ENCODE peak calls at places on chromosomes 13 and 19, in four cellular contexts. R, Q, U and N are unnamed samples.

GRCh38 chr13:77728265-77728966 is 30.9 kb downstream of the SLAIN1 start:
- DNase-seq in R (no peak), U (no peak), Q (no peak), N (no peak)

GRCh38 chr19:38656171-38656981 is 8.9 kb downstream of the ACTN4 start:
- DNase-seq in R (no peak), U (no peak), Q (peak; percentile 59), N (no peak)

GRCh38 chr13:98839826-98840769 is 87.6 kb upstream of the SLC15A1 start:
- DNase-seq in Q (no peak), R (no peak), U (peak; percentile 76), N (no peak)

GRCh38 chr13:44809152-44809551 is 180.1 kb downstream of the NUFIP1 start:
- DNase-seq in U (no peak), Q (no peak), R (no peak), N (no peak)

GRCh38 chr19:48625891-48626327 is 6.6 kb downstream of the SPHK2 start:
- DNase-seq in U (no peak), R (no peak), Q (no peak), N (no peak)

GRCh38 chr19:30640266-30640965 is 268.2 kb downstream of the ZNF536 start:
- DNase-seq in R (no peak), Q (no peak), U (no peak), N (no peak)

GRCh38 chr19:38845374-38846024 is 4.3 kb downstream of the HNRNPL start:
- DNase-seq in R (no peak), U (no peak), Q (no peak), N (no peak)

GRCh38 chr19:1161716-1162115 is 12.4 kb downstream of the SBNO2 start:
- DNase-seq in Q (no peak), U (no peak), R (no peak), N (no peak)

GRCh38 chr13:110047511-110047910 is 259.4 kb downstream of the COL4A1 start:
- DNase-seq in U (no peak), Q (no peak), R (no peak), N (no peak)

GRCh38 chr19:1239796-1240737 is 1.5 kb upstream of the ATP5F1D start:
- DNase-seq in R (peak; percentile 78), U (peak; percentile 96), Q (peak; percentile 91), N (peak; percentile 96)

GRCh38 chr13:101326710-101327109 is 89.6 kb downstream of the NALCN start:
- DNase-seq in U (no peak), R (no peak), Q (no peak), N (no peak)

GRCh38 chr13:44826586-44827350 is 162.5 kb downstream of the NUFIP1 start:
- DNase-seq in Q (no peak), R (no peak), U (peak; percentile 22), N (no peak)

GRCh38 chr13:50357586-50358118 is 342.4 kb downstream of the KCNRG start:
- DNase-seq in Q (no peak), R (no peak), U (peak; percentile 10), N (no peak)

GRCh38 chr13:56201834-56202233 is 938.9 kb upstream of the PRR20A start:
- DNase-seq in R (no peak), U (no peak), Q (no peak), N (no peak)

GRCh38 chr13:52949744-52950143 is 78.9 kb upstream of the OLFM4 start:
- DNase-seq in Q (no peak), R (no peak), U (no peak), N (no peak)

GRCh38 chr13:110121312-110122083 is 185.5 kb downstream of the COL4A1 start:
- DNase-seq in Q (no peak), R (no peak), U (no peak), N (no peak)

GRCh38 chr13:27393101-27393500 is 31.3 kb upstream of the GTF3A start:
- DNase-seq in R (no peak), Q (no peak), U (no peak), N (no peak)

GRCh38 chr13:77918391-77919261 is at the start of gene EDNRB:
- DNase-seq in Q (no peak), R (no peak), U (peak; percentile 29), N (no peak)

GRCh38 chr19:3895788-3896187 is 15.3 kb downstream of the ATCAY start:
- DNase-seq in Q (no peak), U (no peak), R (no peak), N (no peak)

GRCh38 chr19:3211191-3211590 is 13.3 kb upstream of the CELF5 start:
- DNase-seq in U (no peak), Q (no peak), R (no peak), N (no peak)

GRCh38 chr13:98103942-98104880 is 38.7 kb upstream of the FARP1 start:
- DNase-seq in R (no peak), Q (no peak), U (no peak), N (no peak)

GRCh38 chr19:927044-927706 is 1.3 kb downstream of the ARID3A start:
- DNase-seq in Q (no peak), U (peak; percentile 75), R (no peak), N (peak; percentile 76)

GRCh38 chr13:101749584-101749983 is 297.1 kb downstream of the ITGBL1 start:
- DNase-seq in U (no peak), R (no peak), Q (no peak), N (no peak)

GRCh38 chr13:70080030-70080429 is 27.6 kb upstream of the ATXN8OS start:
- DNase-seq in R (no peak), U (no peak), Q (no peak), N (no peak)

GRCh38 chr19:37953576-37954303 is 46.7 kb downstream of the SIPA1L3 start:
- DNase-seq in U (no peak), R (no peak), Q (no peak), N (no peak)

GRCh38 chr13:51797664-51798488 is 6.1 kb downstream of the DHRS12 start:
- DNase-seq in U (peak; percentile 30), Q (peak; percentile 63), R (no peak), N (no peak)

DNA sequence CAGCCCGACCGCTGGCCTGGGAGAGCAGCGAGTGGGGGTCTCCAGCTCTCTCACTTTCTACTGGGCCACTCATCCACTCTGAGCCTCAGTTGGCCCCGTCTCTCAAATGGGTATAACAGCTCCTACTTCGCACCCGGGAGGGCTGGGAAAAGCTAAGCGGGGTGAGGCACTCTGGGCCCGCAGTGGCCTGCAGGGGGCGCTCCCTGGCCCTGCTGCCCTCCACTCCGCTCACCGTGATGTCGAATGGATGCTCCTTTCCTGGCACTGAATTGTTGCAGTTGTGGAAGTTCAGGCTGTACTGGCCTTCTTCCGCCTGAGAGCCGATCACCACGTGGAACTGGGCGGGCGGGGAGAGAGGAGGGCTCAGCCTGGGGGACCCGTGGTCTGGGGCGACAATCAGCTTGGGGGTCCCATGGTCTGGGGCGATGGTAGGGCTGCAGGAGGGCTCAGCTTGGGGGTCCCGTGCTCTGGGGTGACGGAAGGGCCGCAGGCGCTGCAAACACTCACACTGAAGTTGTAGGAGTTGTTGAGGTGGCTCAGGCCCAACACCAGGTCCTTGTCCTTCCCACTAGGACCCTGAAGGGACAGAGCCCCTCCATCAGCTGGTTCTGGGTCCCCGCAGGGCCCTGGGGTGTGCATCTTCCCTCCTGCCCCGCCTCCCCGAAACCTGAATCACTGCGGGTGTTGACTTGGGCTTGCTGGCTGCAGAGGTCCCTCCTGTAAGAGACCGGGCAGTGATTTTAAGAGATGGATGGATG is 3.9 kb downstream of the GPR108 start:
- DNase-seq in R (no peak), U (no peak), Q (no peak), N (no peak)
- TF ChIP-seq CTCF in R (no peak), U (no peak), Q (peak; percentile 33), N (peak; percentile 52)

DNA sequence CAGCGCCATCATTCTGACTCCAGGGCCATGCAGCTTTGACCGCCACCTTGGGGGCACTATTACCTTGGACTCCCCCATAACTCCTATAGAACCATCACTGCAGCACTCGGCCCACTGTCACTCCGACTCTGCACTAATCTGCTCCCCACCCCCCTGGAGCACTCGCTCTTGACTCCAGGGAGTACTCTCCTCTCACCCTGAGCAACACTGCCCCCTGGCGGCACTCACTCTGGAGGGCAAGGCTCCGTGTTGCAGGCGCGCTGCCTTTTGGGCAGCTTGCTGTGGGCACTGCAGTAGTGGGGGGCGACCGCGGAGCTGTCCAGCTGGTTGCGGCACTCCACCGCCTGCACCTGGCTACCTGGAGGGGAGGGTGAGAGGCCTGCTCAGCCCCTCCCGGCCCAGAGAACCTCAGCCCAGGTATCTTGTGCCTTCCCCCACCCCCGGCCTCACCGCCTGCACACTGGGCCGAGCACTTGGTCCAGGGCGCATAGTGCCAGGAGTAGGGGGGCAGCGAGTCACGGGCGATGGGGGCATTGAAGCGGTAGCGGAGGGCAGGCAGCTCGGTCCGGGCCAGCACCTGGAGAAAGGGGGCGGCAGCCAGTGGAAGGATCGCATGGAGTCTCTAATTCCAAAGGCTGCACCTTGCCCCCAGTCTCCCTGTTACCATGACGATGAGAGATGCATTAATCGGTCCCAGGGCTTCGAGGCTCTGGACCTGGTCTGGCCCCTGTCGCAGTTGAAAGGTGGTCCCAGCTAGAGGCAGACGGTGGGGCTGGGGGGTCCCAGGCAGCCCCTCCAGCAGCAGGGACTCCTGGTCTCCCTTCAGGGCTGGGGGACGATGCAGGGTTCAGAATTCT is 8.9 kb upstream of the MYO1F start:
- DNase-seq in U (peak; percentile 86), Q (peak; percentile 52), R (peak; percentile 29), N (peak; percentile 80)
- TF ChIP-seq CTCF in U (peak; percentile 74), Q (peak; percentile 56), R (no peak), N (peak; percentile 77)

GRCh38 chr13:91946498-91947070 is 548.2 kb downstream of the GPC5 start:
- DNase-seq in U (peak; percentile 15), R (no peak), Q (no peak), N (no peak)
- TF ChIP-seq CTCF in U (peak; percentile 70), R (no peak), Q (no peak), N (peak; percentile 80)

GRCh38 chr13:21344662-21345176 is 114.4 kb downstream of the ZDHHC20 start:
- DNase-seq in R (no peak), Q (peak; percentile 28), U (no peak), N (no peak)

GRCh38 chr13:21348771-21349170 is 110.3 kb downstream of the ZDHHC20 start:
- DNase-seq in R (no peak), U (no peak), Q (no peak), N (no peak)

GRCh38 chr13:21343659-21344058 is 115.4 kb downstream of the ZDHHC20 start:
- DNase-seq in U (no peak), Q (no peak), R (no peak), N (no peak)

GRCh38 chr13:21342699-21343442 is 116.2 kb downstream of the ZDHHC20 start:
- DNase-seq in U (no peak), Q (no peak), R (no peak), N (no peak)

DNA sequence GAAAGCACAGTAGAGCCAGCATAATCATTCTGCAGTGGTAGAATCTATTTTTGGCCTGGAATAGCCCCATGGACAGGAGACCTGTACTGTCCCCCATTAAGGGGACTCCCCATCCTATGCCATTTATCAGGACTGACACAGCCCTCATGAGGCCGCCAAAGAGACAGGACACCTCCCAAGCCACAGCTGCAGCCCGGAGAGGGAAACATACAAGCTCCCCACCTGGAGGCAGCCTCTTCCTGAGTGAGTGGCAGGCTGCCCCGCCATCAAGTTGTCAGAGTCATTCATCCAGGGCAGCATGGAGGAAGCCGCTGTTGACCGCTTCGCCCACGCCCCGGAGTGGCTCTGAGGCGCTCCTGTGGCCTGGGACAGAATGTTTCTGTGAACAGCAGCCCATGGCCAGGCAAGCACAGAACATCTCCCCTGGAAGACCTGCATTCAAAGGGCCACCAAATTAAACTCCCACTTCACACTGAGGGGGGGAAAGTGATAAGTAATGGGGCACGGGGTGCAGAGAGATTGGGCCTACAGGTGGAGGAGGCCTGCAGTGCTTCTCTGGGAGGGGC is 111.3 kb downstream of the ZDHHC20 start:
- DNase-seq in Q (no peak), U (no peak), R (no peak), N (no peak)
- TF ChIP-seq CTCF in Q (no peak), U (no peak), R (no peak), N (no peak)

GRCh38 chr13:46602531-46602930 is 49.6 kb downstream of the LRCH1 start:
- DNase-seq in R (no peak), U (no peak), Q (no peak), N (no peak)
- TF ChIP-seq CTCF in R (no peak), U (no peak), Q (no peak), N (no peak)